ENCODE peak calls at places on chromosome 10, in eight cellular contexts. Z, U, O, E, X, I, A and W are unnamed samples.

GRCh38 chr10:14554091-14554842 is 220.4 kb downstream of the FAM107B start:
- DNase-seq in O (no peak), U (peak; percentile 46), A (no peak), I (no peak), X (no peak), Z (no peak), E (no peak), W (no peak)

GRCh38 chr10:78269061-78269460 is 235.4 kb downstream of the RPS24 start:
- DNase-seq in U (no peak), Z (no peak), E (no peak), O (no peak), X (no peak), I (no peak), A (no peak), W (no peak)

GRCh38 chr10:115390607-115391006 is 297.4 kb downstream of the ATRNL1 start:
- DNase-seq in E (no peak), Z (no peak), X (no peak), I (no peak), O (no peak), A (no peak), U (no peak), W (no peak)

GRCh38 chr10:98041352-98042043 is 11.1 kb upstream of the CRTAC1 start:
- DNase-seq in E (peak; percentile 47), I (peak; percentile 67), U (peak; percentile 82), O (peak; percentile 13), X (peak; percentile 19), Z (no peak), A (peak; percentile 81), W (peak; percentile 12)

GRCh38 chr10:98486421-98486820 is 39.7 kb upstream of the HPS1 start:
- DNase-seq in O (no peak), A (no peak), X (no peak), I (no peak), U (no peak), Z (no peak), E (no peak), W (no peak)

GRCh38 chr10:10499839-10500238 is 517.8 kb upstream of the CELF2 start:
- DNase-seq in Z (no peak), O (no peak), U (no peak), X (no peak), A (no peak), I (no peak), E (no peak), W (no peak)

GRCh38 chr10:74585231-74586087 is 240.9 kb upstream of the KAT6B start:
- DNase-seq in Z (no peak), I (no peak), X (no peak), E (no peak), O (peak; percentile 24), U (peak; percentile 23), A (peak; percentile 53), W (peak; percentile 81)

GRCh38 chr10:75408911-75409885 is 7.6 kb upstream of the ZNF503 start:
- DNase-seq in A (peak; percentile 76), O (no peak), E (no peak), U (peak; percentile 89), I (no peak), Z (peak; percentile 79), X (no peak), W (no peak)

GRCh38 chr10:5809541-5810154 is 3.6 kb downstream of the GDI2 start:
- DNase-seq in X (no peak), A (no peak), I (no peak), O (no peak), E (no peak), Z (no peak), U (no peak), W (no peak)

GRCh38 chr10:30747633-30748032 is 118.1 kb upstream of the LYZL2 start:
- DNase-seq in I (no peak), O (no peak), U (no peak), X (no peak), Z (no peak), A (no peak), E (no peak), W (no peak)

GRCh38 chr10:10396601-10397000 is 621.1 kb upstream of the CELF2 start:
- DNase-seq in X (no peak), A (no peak), Z (no peak), O (no peak), U (no peak), E (no peak), I (no peak), W (no peak)

GRCh38 chr10:22170582-22170981 is 47.2 kb downstream of the EBLN1 start:
- DNase-seq in O (no peak), E (no peak), X (no peak), U (no peak), A (no peak), I (no peak), Z (no peak), W (no peak)
- TF ChIP-seq CTCF in O (no peak), E (no peak), X (no peak), U (no peak), A (no peak), I (no peak), Z (no peak), W (no peak)

DNA sequence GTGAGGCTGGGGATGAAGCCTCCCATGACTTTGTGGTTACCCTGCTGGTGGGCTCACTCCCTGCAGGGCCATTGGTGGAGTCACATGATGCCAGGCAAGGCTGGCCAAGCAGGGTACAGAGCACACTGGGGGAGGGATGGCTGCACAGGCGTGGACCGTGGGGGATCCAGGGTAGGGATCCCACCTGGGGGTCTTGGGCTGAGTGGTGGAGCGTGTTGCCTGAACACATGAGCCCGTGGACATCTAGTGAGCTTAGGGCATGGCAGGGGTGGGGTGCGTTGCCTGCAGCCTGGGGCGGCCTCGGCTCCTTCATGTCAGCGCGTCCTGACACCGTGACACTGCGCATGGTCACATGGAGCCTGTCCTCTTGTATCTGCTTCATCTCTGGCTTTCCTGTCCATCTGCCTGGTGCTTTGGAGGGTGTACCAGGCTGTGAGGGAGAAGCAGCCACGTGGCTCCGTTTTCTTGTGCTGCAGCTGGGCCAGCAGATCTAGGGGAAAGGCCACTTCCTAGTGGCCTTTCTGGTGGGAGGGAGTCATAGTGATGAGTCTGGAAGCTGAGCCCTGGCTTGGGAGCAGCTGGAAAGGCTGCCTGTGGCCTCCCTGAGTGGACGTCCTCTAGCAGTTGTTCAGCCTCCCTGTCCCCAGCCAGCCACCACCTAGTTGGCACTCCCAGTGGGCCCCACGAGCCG is 96.2 kb downstream of the LHPP start:
- DNase-seq in Z (no peak), I (no peak), U (no peak), E (no peak), A (no peak), O (no peak), X (no peak), W (no peak)
- H3K4me3 ChIP-seq in Z (no peak overlapping the region), I (no peak overlapping the region), U (no peak overlapping the region), E (no peak overlapping the region), A (no peak overlapping the region), O (no peak overlapping the region), X (no peak overlapping the region), W (no peak overlapping the region)

GRCh38 chr10:100020161-100020882 is 10.6 kb upstream of the DNMBP start:
- DNase-seq in A (no peak), X (no peak), E (no peak), U (no peak), O (no peak), Z (no peak), I (no peak), W (peak; percentile 68)
- TF ChIP-seq CTCF in A (no peak), X (no peak), E (no peak), U (no peak), O (no peak), Z (no peak), I (no peak), W (peak; percentile 28)

DNA sequence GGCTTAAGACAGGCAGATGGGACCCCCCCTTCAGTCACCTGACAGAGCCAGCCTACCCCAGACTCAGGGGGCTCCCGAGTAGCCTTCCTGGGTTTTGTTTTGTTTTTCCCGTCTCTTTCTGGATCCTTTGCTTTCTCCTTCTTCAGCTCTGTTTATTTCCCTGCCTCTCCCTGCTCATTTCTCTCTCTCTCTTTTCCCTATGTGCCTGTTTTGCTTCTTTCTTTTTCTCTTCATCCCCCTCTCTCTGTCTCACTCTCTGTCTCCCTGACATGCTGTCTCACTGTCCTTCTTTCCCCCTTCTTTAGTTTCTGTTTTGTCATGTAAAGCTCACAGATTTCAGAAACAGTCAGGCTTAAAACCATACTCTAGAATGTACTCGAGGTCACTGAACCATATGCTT is 38.2 kb upstream of the SLC29A3 start:
- DNase-seq in Z (no peak), U (no peak), E (no peak), I (no peak), O (no peak), A (no peak), X (no peak), W (no peak)
- H3K4me3 ChIP-seq in Z (no peak overlapping the region), U (no peak overlapping the region), E (no peak overlapping the region), I (no peak overlapping the region), O (no peak overlapping the region), A (no peak overlapping the region), X (no peak overlapping the region), W (no peak overlapping the region)

DNA sequence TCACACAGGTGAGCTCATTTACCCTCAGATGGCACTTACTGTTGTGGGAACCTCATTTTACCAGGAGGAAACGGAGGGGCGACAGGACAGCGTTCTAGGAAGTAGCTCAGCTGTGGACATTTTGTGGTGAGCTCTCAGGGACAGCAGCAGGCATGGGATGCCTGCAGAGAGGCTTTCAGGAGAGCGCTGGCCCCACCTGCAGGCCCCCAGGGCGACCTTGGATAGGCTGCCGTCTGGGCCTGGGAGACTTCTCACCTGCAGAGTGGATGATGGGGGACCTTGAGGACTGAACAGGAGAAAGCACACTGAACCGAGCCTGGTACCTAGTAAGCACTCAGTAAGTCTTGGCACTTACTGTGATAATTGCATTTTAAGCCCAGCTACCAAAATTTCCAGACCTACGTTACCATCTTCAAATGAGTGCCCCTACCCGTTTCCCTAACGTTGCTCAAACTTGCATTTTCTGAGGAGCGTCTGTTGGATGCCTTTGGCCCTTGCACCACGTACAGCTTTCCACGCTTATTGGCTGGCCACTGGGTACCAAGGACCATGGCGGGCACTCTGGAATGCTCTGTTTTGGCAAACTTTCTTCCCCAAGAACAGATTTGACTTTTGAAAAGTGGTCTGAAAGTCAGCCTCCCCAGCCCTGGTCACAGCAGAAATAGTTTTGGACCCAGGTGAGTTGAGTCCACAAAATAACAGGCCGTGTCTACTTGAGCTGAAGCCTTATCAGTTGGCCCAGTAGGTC is 223.4 kb downstream of the EBF3 start:
- DNase-seq in O (no peak), A (no peak), X (no peak), U (no peak), Z (no peak), I (no peak), E (no peak), W (no peak)
- TF ChIP-seq CTCF in O (no peak), A (peak; percentile 37), X (no peak), U (no peak), Z (no peak), I (no peak), E (no peak), W (no peak)

DNA sequence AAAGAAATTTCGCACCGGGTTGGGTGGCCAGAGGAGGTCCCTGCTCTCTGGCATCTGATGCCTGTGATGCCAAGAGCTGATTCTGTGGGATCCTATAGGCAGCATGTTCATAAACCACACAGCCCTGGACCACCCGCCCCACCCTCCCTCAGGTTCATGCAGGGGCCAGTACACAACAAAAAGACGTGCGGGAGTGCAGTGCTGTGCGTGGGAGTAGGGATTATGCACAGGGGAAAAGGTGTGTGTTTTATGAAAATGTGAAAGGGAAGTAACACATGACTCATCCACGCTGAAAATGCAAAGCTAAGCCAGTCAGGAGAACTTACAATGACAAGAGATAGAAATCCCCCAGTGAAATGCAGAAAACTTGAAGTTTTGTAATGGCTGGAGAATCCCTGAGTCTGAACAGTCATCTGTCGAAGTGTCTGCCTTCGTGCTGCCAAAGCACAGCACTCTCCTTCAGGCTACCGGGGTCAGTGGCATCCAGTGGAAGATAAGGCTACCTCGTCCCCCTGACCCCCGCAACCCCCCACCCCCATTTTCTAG is 1.1 kb downstream of the KIAA1217 start:
- DNase-seq in Z (peak; percentile 17), I (no peak), E (no peak), O (no peak), A (no peak), X (peak; percentile 62), U (peak; percentile 26), W (peak; percentile 61)
- H3K4me3 ChIP-seq in Z (peak overlapping the region; percentile 50), I (peak overlapping the region; percentile 61), E (peak overlapping the region; percentile 64), O (no peak overlapping the region), A (no peak overlapping the region), X (peak overlapping the region; percentile 54), U (no peak overlapping the region), W (peak overlapping the region; percentile 57)

GRCh38 chr10:68302871-68303270 is 29.0 kb upstream of the HNRNPH3 start:
- DNase-seq in U (no peak), Z (no peak), O (no peak), A (no peak), E (no peak), X (no peak), I (no peak), W (no peak)
- TF ChIP-seq CTCF in U (no peak), Z (no peak), O (no peak), A (no peak), E (no peak), X (no peak), I (no peak), W (no peak)